ENCODE peak calls at places on chromosomes 12 and 14, in ten cellular contexts. D is uterus, I is transverse colon, N is RWPE2, F is upper lobe of left lung, A is lung, T is tibial nerve, Z is heart right ventricle, E is IMR-90, R is adrenal gland. B is an unnamed sample.

GRCh38 chr14:58807271-58807670 is 169.5 kb downstream of the DACT1 start:
- DNase-seq in D (no peak), I (no peak), N (no peak), F (no peak), A (no peak), T (no peak), Z (no peak), E (no peak), R (no peak), B (no peak)

GRCh38 chr12:106274012-106274411 is 26.2 kb upstream of the CKAP4 start:
- DNase-seq in D (no peak), I (no peak), N (no peak), F (no peak), A (no peak), T (no peak), Z (no peak), E (no peak), R (peak; percentile 57), B (no peak)

GRCh38 chr12:117028254-117028653 is 71.0 kb downstream of the TESC start:
- DNase-seq in D (no peak), I (no peak), N (no peak), F (peak; percentile 55), A (no peak), T (no peak), Z (no peak), E (no peak), R (no peak), B (no peak)

GRCh38 chr14:99946652-99947489 is 118.4 kb upstream of the EVL start:
- DNase-seq in D (no peak), I (peak; percentile 35), N (peak; percentile 60), F (peak; percentile 82), A (no peak), T (no peak), Z (peak; percentile 36), E (no peak), R (peak; percentile 24), B (peak; percentile 59)

GRCh38 chr14:51020024-51020710 is 74.7 kb downstream of the TRIM9 start:
- DNase-seq in D (no peak), I (no peak), N (no peak), F (no peak), A (no peak), T (no peak), Z (no peak), E (no peak), R (no peak), B (peak; percentile 87)

GRCh38 chr14:51666070-51666469 is 14.4 kb downstream of the FRMD6 start:
- DNase-seq in D (no peak), I (no peak), N (no peak), F (no peak), A (no peak), T (no peak), Z (no peak), E (no peak), R (no peak), B (no peak)

GRCh38 chr12:57737467-57738141 is 938 bp downstream of the AGAP2 start:
- DNase-seq in D (no peak), I (no peak), N (no peak), F (peak; percentile 85), A (no peak), T (no peak), Z (no peak), E (peak; percentile 7), R (peak; percentile 35), B (peak; percentile 48)

GRCh38 chr14:61561657-61562276 is 133.5 kb upstream of the HIF1A start:
- DNase-seq in D (peak; percentile 67), I (peak; percentile 79), N (peak; percentile 98), F (no peak), A (peak; percentile 76), T (no peak), Z (peak; percentile 41), E (peak; percentile 99), R (peak; percentile 95), B (peak; percentile 96)

GRCh38 chr14:101369916-101370592 is 191.2 kb upstream of the DIO3 start:
- DNase-seq in D (peak; percentile 13), I (no peak), N (peak; percentile 37), F (peak; percentile 29), A (peak; percentile 26), T (no peak), Z (no peak), E (no peak), R (no peak), B (no peak)

GRCh38 chr12:108515916-108516315 is 839 bp downstream of the FICD start:
- DNase-seq in D (no peak), I (no peak), N (no peak), F (no peak), A (no peak), T (no peak), Z (no peak), E (no peak), R (no peak), B (no peak)

GRCh38 chr12:32896438-32897275 is at the start of gene PKP2:
- DNase-seq in D (peak; percentile 28), I (peak; percentile 92), N (peak; percentile 98), F (peak; percentile 90), A (peak; percentile 71), T (no peak), Z (peak; percentile 68), E (no peak), R (peak; percentile 40), B (peak; percentile 69)

DNA sequence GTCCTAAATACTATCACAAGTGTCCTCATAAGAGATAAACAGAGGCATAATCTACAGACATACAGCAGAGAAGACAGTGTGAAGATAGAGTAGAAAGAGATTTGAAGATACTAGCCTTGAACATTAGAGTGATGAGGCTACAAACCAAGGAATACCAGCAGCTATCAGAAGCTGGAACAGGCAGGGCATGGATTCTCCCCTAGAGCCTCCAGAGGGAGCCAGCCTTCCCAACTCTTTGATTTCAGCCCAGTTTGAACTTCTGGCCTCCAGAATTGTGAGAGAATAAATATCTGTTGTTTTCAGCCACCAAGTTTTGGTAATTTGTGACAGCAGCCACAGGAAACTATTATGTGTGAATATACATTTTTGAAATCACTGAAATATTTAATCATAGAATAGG is 47.2 kb downstream of the CCDC91 start:
- DNase-seq in D (no peak), I (no peak), N (no peak), F (no peak), A (no peak), T (no peak), Z (no peak), E (no peak), R (no peak), B (no peak)
- TF ChIP-seq CTCF in D (no peak), I (no peak), N (peak; percentile 14), F (no peak), A (no peak), T (no peak), Z (no peak), E (no peak), R (no peak), B (peak; percentile 45)

DNA sequence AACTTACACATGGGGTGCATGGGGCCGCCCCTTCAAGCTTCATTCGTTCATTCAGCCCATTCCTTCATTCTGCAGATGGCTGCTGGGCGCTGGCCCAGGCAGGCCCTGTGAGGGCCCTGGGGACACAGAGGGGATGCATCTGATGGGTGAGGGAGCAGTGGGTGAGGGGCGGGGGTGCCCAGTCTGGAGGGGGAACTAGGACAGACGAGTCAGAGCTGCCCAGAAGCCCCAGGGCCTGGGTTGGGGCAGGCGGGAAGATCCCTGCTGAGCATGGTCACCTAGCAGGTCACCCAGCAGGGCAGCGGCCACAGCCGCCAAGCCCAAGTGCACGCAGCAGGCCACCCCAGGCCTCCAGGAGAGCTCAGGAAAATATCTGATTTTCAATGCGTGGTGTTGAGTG is 14.1 kb downstream of the TRMT61A start:
- DNase-seq in D (no peak), I (no peak), N (no peak), F (peak; percentile 75), A (no peak), T (no peak), Z (peak; percentile 20), E (no peak), R (no peak), B (peak; percentile 14)
- H3K4me1 ChIP-seq in D (peaks cover 59% of the 10 kb centered on the region), I (peaks cover 73% of the 10 kb centered on the region), N (peaks cover 29% of the 10 kb centered on the region), F (peaks cover 49% of the 10 kb centered on the region), A (peaks cover 4% of the 10 kb centered on the region), T (peaks cover 75% of the 10 kb centered on the region), Z (peaks cover 81% of the 10 kb centered on the region), E (peaks cover 23% of the 10 kb centered on the region), R (peaks cover 47% of the 10 kb centered on the region), B (peaks cover 29% of the 10 kb centered on the region)

GRCh38 chr12:132807295-132808222 is 21.1 kb downstream of the GOLGA3 start:
- DNase-seq in D (no peak), I (no peak), N (no peak), F (no peak), A (no peak), T (no peak), Z (no peak), E (no peak), R (no peak), B (no peak)

GRCh38 chr12:132803883-132804282 is 24.8 kb downstream of the GOLGA3 start:
- DNase-seq in D (peak; percentile 66), I (no peak), N (no peak), F (peak; percentile 79), A (no peak), T (no peak), Z (peak; percentile 43), E (no peak), R (no peak), B (no peak)

GRCh38 chr12:132803125-132803524 is 25.5 kb downstream of the GOLGA3 start:
- DNase-seq in D (no peak), I (no peak), N (no peak), F (no peak), A (no peak), T (no peak), Z (no peak), E (no peak), R (no peak), B (no peak)

GRCh38 chr12:132804426-132804861 is 24.2 kb downstream of the GOLGA3 start:
- DNase-seq in D (no peak), I (peak; percentile 57), N (no peak), F (no peak), A (no peak), T (no peak), Z (no peak), E (no peak), R (no peak), B (no peak)

GRCh38 chr12:132806857-132807256 is 21.8 kb downstream of the GOLGA3 start:
- DNase-seq in D (no peak), I (no peak), N (no peak), F (no peak), A (no peak), T (no peak), Z (no peak), E (no peak), R (no peak), B (no peak)
- H3K36me3 ChIP-seq in D (no peaks in the 10 kb centered on the region), I (peaks cover 64% of the 10 kb centered on the region), N (peaks cover 65% of the 10 kb centered on the region), F (peaks cover 90% of the 10 kb centered on the region), A (peaks cover 46% of the 10 kb centered on the region), T (peaks cover 97% of the 10 kb centered on the region), Z (peaks cover 89% of the 10 kb centered on the region), E (peaks cover 75% of the 10 kb centered on the region), R (no peaks in the 10 kb centered on the region), B (peaks cover 54% of the 10 kb centered on the region)

DNA sequence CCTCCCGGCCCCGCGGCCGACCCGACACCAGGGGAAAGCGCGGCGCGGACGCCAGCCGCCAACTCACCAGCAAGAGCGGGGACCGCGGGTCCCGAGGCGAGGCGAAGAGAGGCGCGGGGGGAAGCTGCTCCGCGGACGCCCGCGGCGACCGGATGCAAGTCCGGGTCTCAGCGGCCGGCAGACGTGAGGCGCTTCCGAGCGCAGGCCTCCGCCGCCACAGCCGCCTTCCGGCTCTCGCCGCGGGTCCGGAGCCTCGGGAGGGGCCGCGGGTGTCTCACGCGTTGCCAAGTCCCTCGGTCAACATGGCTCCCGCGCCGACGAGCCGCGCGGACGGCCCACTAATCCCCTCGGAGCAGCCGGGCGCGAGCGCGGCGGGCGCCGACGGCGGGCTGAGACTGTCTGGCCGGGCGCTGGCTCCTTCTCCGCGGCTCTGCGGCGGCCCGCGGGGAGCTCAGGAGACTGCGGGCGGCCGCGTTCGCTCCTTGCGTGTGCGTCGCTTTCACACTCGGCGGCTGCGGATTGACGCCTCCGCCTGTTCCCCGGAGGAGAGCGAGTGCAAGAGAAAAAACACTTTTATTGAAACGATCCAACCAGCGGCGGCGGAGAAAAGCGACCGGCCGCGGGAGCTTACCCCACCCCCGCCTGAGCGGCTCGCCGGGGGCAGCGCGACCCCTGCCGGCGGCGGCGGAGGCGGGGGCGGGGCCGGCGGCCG is at the start of gene CDK17:
- DNase-seq in D (peak; percentile 87), I (peak; percentile 89), N (peak; percentile 74), F (peak; percentile 96), A (peak; percentile 85), T (peak; percentile 66), Z (peak; percentile 85), E (peak; percentile 83), R (peak; percentile 85), B (peak; percentile 82)
- TF ChIP-seq CTCF in D (peak; percentile 19), I (peak; percentile 47), N (peak; percentile 89), F (peak; percentile 88), A (no peak), T (peak; percentile 70), Z (peak; percentile 52), E (peak; percentile 59), R (peak; percentile 34), B (peak; percentile 34)